ENCODE peak calls at places on chromosomes 1 and 21, in four cellular contexts. One of them, this sample, is unnamed.

GRCh38 chr1:107202007-107202406 is 61.2 kb downstream of the NTNG1 start:
- DNase-seq in tibial artery: no peak
- DNase-seq in CD8-positive, alpha-beta T cell: no peak
- DNase-seq in fibroblast of the aortic adventitia: no peak
- DNase-seq in this sample: no peak

GRCh38 chr1:39089811-39090519 is 63.8 kb downstream of the NDUFS5 start:
- DNase-seq in CD8-positive, alpha-beta T cell: no peak
- DNase-seq in fibroblast of the aortic adventitia: peak
- DNase-seq in tibial artery: peak
- DNase-seq in this sample: no peak

GRCh38 chr1:202134645-202135172 is 9.8 kb downstream of the ARL8A start:
- DNase-seq in fibroblast of the aortic adventitia: no peak
- DNase-seq in tibial artery: no peak
- DNase-seq in CD8-positive, alpha-beta T cell: no peak
- DNase-seq in this sample: no peak

GRCh38 chr1:50109647-50110075 is 941 bp downstream of the ELAVL4 start:
- DNase-seq in fibroblast of the aortic adventitia: no peak
- DNase-seq in tibial artery: no peak
- DNase-seq in CD8-positive, alpha-beta T cell: no peak
- DNase-seq in this sample: peak

GRCh38 chr1:21818661-21819060 is 6.6 kb downstream of the LDLRAD2 start:
- DNase-seq in fibroblast of the aortic adventitia: peak
- DNase-seq in tibial artery: no peak
- DNase-seq in CD8-positive, alpha-beta T cell: no peak
- DNase-seq in this sample: peak

GRCh38 chr1:197774691-197775281 is 494 bp downstream of the DENND1B start:
- DNase-seq in CD8-positive, alpha-beta T cell: no peak
- DNase-seq in tibial artery: peak
- DNase-seq in fibroblast of the aortic adventitia: peak
- DNase-seq in this sample: no peak

GRCh38 chr1:37673920-37674319 is 18.4 kb upstream of the CDCA8 start:
- DNase-seq in CD8-positive, alpha-beta T cell: no peak
- DNase-seq in fibroblast of the aortic adventitia: no peak
- DNase-seq in tibial artery: no peak
- DNase-seq in this sample: peak

GRCh38 chr1:218209351-218209861 is 75.7 kb upstream of the RRP15 start:
- DNase-seq in tibial artery: no peak
- DNase-seq in CD8-positive, alpha-beta T cell: no peak
- DNase-seq in fibroblast of the aortic adventitia: peak
- DNase-seq in this sample: no peak

GRCh38 chr1:31753623-31754349 is 10.4 kb downstream of the ADGRB2 start:
- DNase-seq in tibial artery: peak
- DNase-seq in CD8-positive, alpha-beta T cell: no peak
- DNase-seq in fibroblast of the aortic adventitia: peak
- DNase-seq in this sample: no peak

GRCh38 chr1:116971965-116972675 is 29.4 kb upstream of the CD101 start:
- DNase-seq in fibroblast of the aortic adventitia: peak
- DNase-seq in tibial artery: no peak
- DNase-seq in CD8-positive, alpha-beta T cell: no peak
- DNase-seq in this sample: no peak

GRCh38 chr1:38740543-38740942 is 119.0 kb downstream of the RRAGC start:
- DNase-seq in tibial artery: no peak
- DNase-seq in CD8-positive, alpha-beta T cell: no peak
- DNase-seq in fibroblast of the aortic adventitia: no peak
- DNase-seq in this sample: no peak

GRCh38 chr1:172338295-172338735 is 82.2 kb upstream of the C1orf105 start:
- DNase-seq in tibial artery: no peak
- DNase-seq in CD8-positive, alpha-beta T cell: no peak
- DNase-seq in fibroblast of the aortic adventitia: no peak
- DNase-seq in this sample: peak

GRCh38 chr1:239243003-239243402 is 143.4 kb upstream of the CHRM3 start:
- DNase-seq in tibial artery: no peak
- DNase-seq in fibroblast of the aortic adventitia: no peak
- DNase-seq in CD8-positive, alpha-beta T cell: no peak
- DNase-seq in this sample: no peak

GRCh38 chr21:25717491-25718139 is 17.1 kb downstream of the ATP5PF start:
- DNase-seq in tibial artery: no peak
- DNase-seq in CD8-positive, alpha-beta T cell: no peak
- DNase-seq in fibroblast of the aortic adventitia: peak
- DNase-seq in this sample: no peak

GRCh38 chr1:167165219-167165618 is 55.5 kb upstream of the POU2F1 start:
- DNase-seq in tibial artery: no peak
- DNase-seq in fibroblast of the aortic adventitia: no peak
- DNase-seq in CD8-positive, alpha-beta T cell: no peak
- DNase-seq in this sample: no peak

GRCh38 chr21:46393941-46394818 is 64.5 kb upstream of the DIP2A start:
- DNase-seq in tibial artery: no peak
- DNase-seq in CD8-positive, alpha-beta T cell: no peak
- DNase-seq in fibroblast of the aortic adventitia: no peak
- DNase-seq in this sample: no peak

GRCh38 chr1:55329091-55329490 is 113.9 kb upstream of the USP24 start:
- DNase-seq in tibial artery: no peak
- DNase-seq in fibroblast of the aortic adventitia: peak
- DNase-seq in CD8-positive, alpha-beta T cell: no peak
- DNase-seq in this sample: no peak

GRCh38 chr1:64242895-64243756 is 39.7 kb downstream of the UBE2U start:
- DNase-seq in CD8-positive, alpha-beta T cell: no peak
- DNase-seq in fibroblast of the aortic adventitia: peak
- DNase-seq in tibial artery: no peak
- DNase-seq in this sample: peak

GRCh38 chr21:35294231-35294898 is 245.3 kb upstream of the RUNX1 start:
- DNase-seq in tibial artery: no peak
- DNase-seq in CD8-positive, alpha-beta T cell: no peak
- DNase-seq in fibroblast of the aortic adventitia: peak
- DNase-seq in this sample: no peak

GRCh38 chr1:56070601-56071000 is 508.8 kb downstream of the PLPP3 start:
- DNase-seq in fibroblast of the aortic adventitia: peak
- DNase-seq in tibial artery: no peak
- DNase-seq in CD8-positive, alpha-beta T cell: no peak
- DNase-seq in this sample: no peak

GRCh38 chr1:225941220-225941948 is at the start of gene LEFTY2:
- DNase-seq in fibroblast of the aortic adventitia: no peak
- DNase-seq in CD8-positive, alpha-beta T cell: no peak
- DNase-seq in tibial artery: no peak
- DNase-seq in this sample: no peak

GRCh38 chr1:177306981-177307380 is 136.2 kb downstream of the BRINP2 start:
- DNase-seq in CD8-positive, alpha-beta T cell: no peak
- DNase-seq in tibial artery: no peak
- DNase-seq in fibroblast of the aortic adventitia: no peak
- DNase-seq in this sample: no peak

GRCh38 chr21:43956667-43957030 is 55.5 kb upstream of the TRAPPC10 start:
- DNase-seq in fibroblast of the aortic adventitia: no peak
- DNase-seq in tibial artery: no peak
- DNase-seq in CD8-positive, alpha-beta T cell: no peak
- DNase-seq in this sample: no peak

GRCh38 chr1:148353461-148354283 is 129.4 kb downstream of the PPIAL4G start:
- DNase-seq in tibial artery: no peak
- DNase-seq in fibroblast of the aortic adventitia: peak
- DNase-seq in CD8-positive, alpha-beta T cell: no peak
- DNase-seq in this sample: no peak

GRCh38 chr1:26544156-26544555 is 14.6 kb downstream of the RPS6KA1 start:
- DNase-seq in CD8-positive, alpha-beta T cell: no peak
- DNase-seq in tibial artery: no peak
- DNase-seq in fibroblast of the aortic adventitia: no peak
- DNase-seq in this sample: no peak

GRCh38 chr1:226274138-226274537 is 34.8 kb downstream of the LIN9 start:
- DNase-seq in fibroblast of the aortic adventitia: peak
- DNase-seq in tibial artery: no peak
- DNase-seq in CD8-positive, alpha-beta T cell: no peak
- DNase-seq in this sample: no peak

GRCh38 chr1:21620011-21620410 is 49.1 kb downstream of the RAP1GAP start:
- DNase-seq in CD8-positive, alpha-beta T cell: no peak
- DNase-seq in fibroblast of the aortic adventitia: no peak
- DNase-seq in tibial artery: no peak
- DNase-seq in this sample: no peak

GRCh38 chr1:31727195-31727594 is 23.4 kb upstream of the COL16A1 start:
- DNase-seq in fibroblast of the aortic adventitia: no peak
- DNase-seq in CD8-positive, alpha-beta T cell: no peak
- DNase-seq in tibial artery: no peak
- DNase-seq in this sample: no peak

GRCh38 chr1:176843352-176844297 is 320.9 kb downstream of the ASTN1 start:
- DNase-seq in CD8-positive, alpha-beta T cell: no peak
- DNase-seq in tibial artery: no peak
- DNase-seq in fibroblast of the aortic adventitia: peak
- DNase-seq in this sample: peak

GRCh38 chr1:14943516-14943851 is 210.1 kb upstream of the TMEM51 start:
- DNase-seq in CD8-positive, alpha-beta T cell: no peak
- DNase-seq in tibial artery: no peak
- DNase-seq in fibroblast of the aortic adventitia: no peak
- DNase-seq in this sample: no peak

GRCh38 chr1:14944471-14944981 is 209.0 kb upstream of the TMEM51 start:
- DNase-seq in CD8-positive, alpha-beta T cell: no peak
- DNase-seq in fibroblast of the aortic adventitia: no peak
- DNase-seq in tibial artery: no peak
- DNase-seq in this sample: no peak

GRCh38 chr1:14946011-14946359 is 207.6 kb upstream of the TMEM51 start:
- DNase-seq in tibial artery: no peak
- DNase-seq in fibroblast of the aortic adventitia: no peak
- DNase-seq in CD8-positive, alpha-beta T cell: no peak
- DNase-seq in this sample: no peak

GRCh38 chr1:14946567-14947285 is 206.8 kb upstream of the TMEM51 start:
- DNase-seq in CD8-positive, alpha-beta T cell: no peak
- DNase-seq in fibroblast of the aortic adventitia: peak
- DNase-seq in tibial artery: no peak
- DNase-seq in this sample: no peak

GRCh38 chr1:14945132-14946010 is 208.2 kb upstream of the TMEM51 start:
- DNase-seq in fibroblast of the aortic adventitia: peak
- DNase-seq in tibial artery: peak
- DNase-seq in CD8-positive, alpha-beta T cell: no peak
- DNase-seq in this sample: no peak
- H3K4me3 ChIP-seq in fibroblast of the aortic adventitia: peak
- H3K4me3 ChIP-seq in tibial artery: peak
- H3K4me3 ChIP-seq in CD8-positive, alpha-beta T cell: no peak
- H3K4me3 ChIP-seq in this sample: no peak

GRCh38 chr1:216910081-216910840 is 187.0 kb upstream of the ESRRG start:
- DNase-seq in fibroblast of the aortic adventitia: no peak
- DNase-seq in tibial artery: no peak
- DNase-seq in CD8-positive, alpha-beta T cell: no peak
- DNase-seq in this sample: no peak

GRCh38 chr1:216905052-216905580 is 181.9 kb upstream of the ESRRG start:
- DNase-seq in tibial artery: no peak
- DNase-seq in fibroblast of the aortic adventitia: no peak
- DNase-seq in CD8-positive, alpha-beta T cell: no peak
- DNase-seq in this sample: no peak

GRCh38 chr1:216904457-216904856 is 181.2 kb upstream of the ESRRG start:
- DNase-seq in fibroblast of the aortic adventitia: no peak
- DNase-seq in CD8-positive, alpha-beta T cell: no peak
- DNase-seq in tibial artery: no peak
- DNase-seq in this sample: no peak

GRCh38 chr1:216905781-216906180 is 182.6 kb upstream of the ESRRG start:
- DNase-seq in tibial artery: no peak
- DNase-seq in CD8-positive, alpha-beta T cell: no peak
- DNase-seq in fibroblast of the aortic adventitia: no peak
- DNase-seq in this sample: no peak

GRCh38 chr1:216908116-216908515 is 184.9 kb upstream of the ESRRG start:
- DNase-seq in CD8-positive, alpha-beta T cell: no peak
- DNase-seq in fibroblast of the aortic adventitia: no peak
- DNase-seq in tibial artery: no peak
- DNase-seq in this sample: no peak
- H3K4me3 ChIP-seq in CD8-positive, alpha-beta T cell: no peak
- H3K4me3 ChIP-seq in fibroblast of the aortic adventitia: no peak
- H3K4me3 ChIP-seq in tibial artery: no peak
- H3K4me3 ChIP-seq in this sample: no peak

GRCh38 chr1:47223921-47224675 is 7.9 kb downstream of the TAL1 start:
- DNase-seq in CD8-positive, alpha-beta T cell: no peak
- DNase-seq in fibroblast of the aortic adventitia: no peak
- DNase-seq in tibial artery: no peak
- DNase-seq in this sample: no peak
- H3K4me3 ChIP-seq in CD8-positive, alpha-beta T cell: no peak
- H3K4me3 ChIP-seq in fibroblast of the aortic adventitia: no peak
- H3K4me3 ChIP-seq in tibial artery: no peak
- H3K4me3 ChIP-seq in this sample: peak

GRCh38 chr1:151157067-151157531 is 650 bp downstream of the TNFAIP8L2 start:
- DNase-seq in CD8-positive, alpha-beta T cell: no peak
- DNase-seq in tibial artery: no peak
- DNase-seq in fibroblast of the aortic adventitia: no peak
- DNase-seq in this sample: peak
- H3K4me3 ChIP-seq in CD8-positive, alpha-beta T cell: peak
- H3K4me3 ChIP-seq in tibial artery: peak
- H3K4me3 ChIP-seq in fibroblast of the aortic adventitia: no peak
- H3K4me3 ChIP-seq in this sample: peak

GRCh38 chr21:27292229-27292628 is 325.3 kb upstream of the ADAMTS5 start:
- DNase-seq in tibial artery: no peak
- DNase-seq in CD8-positive, alpha-beta T cell: no peak
- DNase-seq in fibroblast of the aortic adventitia: no peak
- DNase-seq in this sample: no peak
- H3K4me3 ChIP-seq in tibial artery: no peak
- H3K4me3 ChIP-seq in CD8-positive, alpha-beta T cell: no peak
- H3K4me3 ChIP-seq in fibroblast of the aortic adventitia: no peak
- H3K4me3 ChIP-seq in this sample: no peak

DNA sequence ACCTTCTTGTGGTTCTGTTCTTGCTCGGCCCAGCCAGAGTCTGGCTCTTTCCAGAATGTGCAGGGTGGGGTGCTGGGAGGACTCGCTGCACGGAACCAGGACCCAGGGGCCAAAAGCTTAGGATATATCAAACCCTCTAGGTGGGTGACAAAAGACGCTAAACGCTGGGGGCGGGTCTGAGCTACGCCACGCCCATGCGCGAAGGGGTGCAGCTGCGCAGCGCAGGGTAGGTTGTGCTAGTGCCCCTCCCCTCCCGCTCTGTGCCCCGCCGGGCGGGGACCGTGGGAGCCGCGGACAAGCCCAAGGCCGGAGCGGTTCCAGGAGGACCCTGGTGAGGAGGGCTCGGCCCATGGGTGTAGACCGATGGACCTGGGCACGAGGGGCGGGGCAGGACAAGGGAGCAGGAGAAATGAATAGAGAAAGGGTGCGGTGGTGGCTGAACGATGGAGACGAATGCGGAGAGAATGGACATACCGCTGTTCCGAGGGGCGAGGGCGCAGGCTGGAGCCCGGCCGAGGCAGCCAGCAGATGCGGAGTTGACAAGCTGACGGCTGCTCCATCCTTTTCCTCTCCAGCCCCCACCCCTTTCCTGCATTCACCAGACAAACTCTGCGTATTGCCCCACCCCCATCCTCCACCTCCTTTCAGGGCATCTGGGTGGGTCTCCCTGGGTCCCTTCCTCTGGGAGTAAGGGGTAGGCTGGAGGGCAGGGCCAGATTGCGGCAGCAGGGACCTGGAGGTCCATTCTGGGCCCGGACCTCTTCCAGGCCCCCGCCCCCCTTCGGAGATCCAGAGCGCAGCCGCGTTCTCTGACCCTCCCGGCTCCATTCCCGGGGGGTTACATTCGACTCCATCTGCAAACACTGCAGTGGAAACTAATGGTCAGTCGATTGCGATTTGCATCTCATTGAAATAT is at the start of gene RUSC1:
- DNase-seq in tibial artery: peak
- DNase-seq in fibroblast of the aortic adventitia: peak
- DNase-seq in CD8-positive, alpha-beta T cell: peak
- DNase-seq in this sample: no peak
- H3K4me3 ChIP-seq in tibial artery: peak
- H3K4me3 ChIP-seq in fibroblast of the aortic adventitia: peak
- H3K4me3 ChIP-seq in CD8-positive, alpha-beta T cell: peak
- H3K4me3 ChIP-seq in this sample: no peak

This sample was measured in Jurkat, Clone E6-1.